ENCODE peak calls at places on chromosomes 5 and 9, in six cellular contexts. I is activated T-cell treated with anti-CD3 and anti-CD28 coated beads for 1 hour; R is kidney glomerular epithelial cell; Q is CD4-positive, CD25-positive, alpha-beta regulatory T cell; B is HEK293T; Y is glutamatergic neuron. J is an unnamed sample.

GRCh38 chr9:114216081-114216480 is 60.7 kb downstream of the COL27A1 start:
- DNase-seq in I (no peak), R (no peak), Q (no peak), B (peak; percentile 28), Y (no peak), J (no peak)

GRCh38 chr9:16062542-16063240 is 509.8 kb downstream of the CCDC171 start:
- DNase-seq in I (no peak), R (peak; percentile 98), Q (no peak), B (no peak), Y (no peak), J (no peak)

GRCh38 chr5:149133795-149134777 is 7.2 kb upstream of the ABLIM3 start:
- DNase-seq in I (no peak), R (peak; percentile 75), Q (no peak), B (no peak), Y (no peak), J (no peak)

GRCh38 chr5:173328896-173329369 is 719 bp upstream of the STC2 start:
- DNase-seq in I (no peak), R (peak; percentile 57), Q (no peak), B (peak; percentile 48), Y (no peak), J (no peak)

GRCh38 chr5:172170251-172170701 is 17.7 kb downstream of the STK10 start:
- DNase-seq in I (no peak), R (no peak), Q (no peak), B (no peak), Y (no peak), J (no peak)

GRCh38 chr5:139177809-139178581 is 20.2 kb downstream of the SIL1 start:
- DNase-seq in I (no peak), R (no peak), Q (no peak), B (no peak), Y (no peak), J (peak; percentile 46)

GRCh38 chr5:132072508-132072907 is 1.1 kb upstream of the CSF2 start:
- DNase-seq in I (no peak), R (no peak), Q (no peak), B (no peak), Y (no peak), J (no peak)

GRCh38 chr5:135973323-135974018 is 18.7 kb upstream of the LECT2 start:
- DNase-seq in I (no peak), R (no peak), Q (no peak), B (no peak), Y (no peak), J (no peak)

GRCh38 chr5:28344803-28345433 is 1306.5 kb upstream of the CDH9 start:
- DNase-seq in I (no peak), R (peak; percentile 26), Q (no peak), B (peak; percentile 15), Y (no peak), J (no peak)

GRCh38 chr5:177494356-177495195 is 2.8 kb downstream of the PDLIM7 start:
- DNase-seq in I (no peak), R (peak; percentile 94), Q (no peak), B (no peak), Y (no peak), J (no peak)

GRCh38 chr9:127030814-127031740 is 91.4 kb downstream of the ANGPTL2 start:
- DNase-seq in I (no peak), R (no peak), Q (no peak), B (no peak), Y (no peak), J (no peak)

GRCh38 chr9:18947772-18948391 is 85.1 kb downstream of the SAXO1 start:
- DNase-seq in I (no peak), R (no peak), Q (no peak), B (peak; percentile 52), Y (no peak), J (no peak)

GRCh38 chr5:61202213-61202612 is 39.9 kb upstream of the SMIM15 start:
- DNase-seq in I (no peak), R (no peak), Q (no peak), B (no peak), Y (no peak), J (no peak)

GRCh38 chr5:138466058-138466899 is 1.0 kb downstream of the EGR1 start:
- DNase-seq in I (peak; percentile 35), R (peak; percentile 33), Q (peak; percentile 20), B (no peak), Y (no peak), J (no peak)

GRCh38 chr5:140342287-140342686 is 4.1 kb downstream of the HBEGF start:
- DNase-seq in I (no peak), R (no peak), Q (no peak), B (no peak), Y (no peak), J (no peak)

GRCh38 chr5:143887901-143888648 is 76.1 kb downstream of the HMHB1 start:
- DNase-seq in I (no peak), R (peak; percentile 45), Q (no peak), B (peak; percentile 13), Y (no peak), J (no peak)

GRCh38 chr9:75027187-75028107 is 646 bp downstream of the CARNMT1 start:
- DNase-seq in I (peak; percentile 30), R (no peak), Q (peak; percentile 45), B (peak; percentile 40), Y (peak; percentile 71), J (peak; percentile 69)

GRCh38 chr9:14907360-14907685 is 2.9 kb downstream of the FREM1 start:
- DNase-seq in I (no peak), R (no peak), Q (no peak), B (no peak), Y (no peak), J (no peak)

GRCh38 chr5:140240987-140241706 is 61.8 kb downstream of the PFDN1 start:
- DNase-seq in I (no peak), R (peak; percentile 87), Q (no peak), B (peak; percentile 72), Y (peak; percentile 74), J (no peak)

GRCh38 chr9:3517377-3518048 is 8.3 kb downstream of the RFX3 start:
- DNase-seq in I (no peak), R (no peak), Q (no peak), B (no peak), Y (no peak), J (no peak)

GRCh38 chr9:104855837-104856236 is 72.1 kb downstream of the ABCA1 start:
- DNase-seq in I (no peak), R (no peak), Q (no peak), B (no peak), Y (no peak), J (no peak)

GRCh38 chr9:115373000-115373709 is 255.2 kb upstream of the TNC start:
- DNase-seq in I (no peak), R (peak; percentile 96), Q (no peak), B (no peak), Y (no peak), J (no peak)

GRCh38 chr9:122158202-122158601 is 1.4 kb downstream of the NDUFA8 start:
- DNase-seq in I (no peak), R (no peak), Q (no peak), B (peak; percentile 66), Y (peak; percentile 42), J (no peak)

GRCh38 chr5:103174147-103174546 is 54.0 kb downstream of the PPIP5K2 start:
- DNase-seq in I (no peak), R (no peak), Q (no peak), B (no peak), Y (no peak), J (no peak)

GRCh38 chr9:129398101-129398795 is 220.2 kb upstream of the IER5L start:
- DNase-seq in I (no peak), R (no peak), Q (no peak), B (no peak), Y (no peak), J (no peak)

GRCh38 chr9:34253460-34253837 is 74.6 kb downstream of the UBAP1 start:
- DNase-seq in I (no peak), R (no peak), Q (no peak), B (no peak), Y (no peak), J (no peak)

GRCh38 chr5:178242416-178242815 is 9.8 kb upstream of the PHYKPL start:
- DNase-seq in I (no peak), R (no peak), Q (no peak), B (no peak), Y (no peak), J (no peak)

GRCh38 chr5:154276932-154277331 is 86.4 kb downstream of the GALNT10 start:
- DNase-seq in I (no peak), R (no peak), Q (no peak), B (no peak), Y (no peak), J (no peak)

GRCh38 chr5:179237770-179238627 is 107.3 kb downstream of the ADAMTS2 start:
- DNase-seq in I (no peak), R (no peak), Q (no peak), B (no peak), Y (no peak), J (no peak)

GRCh38 chr9:94164756-94165549 is 80.7 kb downstream of the PTPDC1 start:
- DNase-seq in I (no peak), R (no peak), Q (no peak), B (no peak), Y (no peak), J (no peak)

GRCh38 chr5:116990010-116990409 is 415.4 kb upstream of the SEMA6A start:
- DNase-seq in I (no peak), R (no peak), Q (no peak), B (no peak), Y (peak; percentile 43), J (no peak)

GRCh38 chr5:84393969-84394368 is 9.3 kb upstream of the EDIL3 start:
- DNase-seq in I (no peak), R (peak; percentile 87), Q (no peak), B (no peak), Y (no peak), J (no peak)

GRCh38 chr9:126397056-126397455 is 70.4 kb downstream of the MVB12B start:
- DNase-seq in I (peak; percentile 39), R (no peak), Q (peak; percentile 39), B (peak; percentile 21), Y (no peak), J (peak; percentile 65)

GRCh38 chr5:79772651-79773050 is 83.0 kb downstream of the CMYA5 start:
- DNase-seq in I (no peak), R (peak; percentile 56), Q (no peak), B (no peak), Y (no peak), J (no peak)

GRCh38 chr5:114363837-114364236 is 2.0 kb downstream of the KCNN2 start:
- DNase-seq in I (no peak), R (no peak), Q (no peak), B (no peak), Y (no peak), J (no peak)

GRCh38 chr9:107612136-107612535 is 122.6 kb upstream of the KLF4 start:
- DNase-seq in I (no peak), R (no peak), Q (no peak), B (no peak), Y (no peak), J (no peak)

GRCh38 chr9:133524679-133525228 is at the start of gene MYMK:
- DNase-seq in I (no peak), R (no peak), Q (no peak), B (no peak), Y (no peak), J (no peak)

GRCh38 chr5:71938886-71939285 is 168.4 kb upstream of the MAP1B start:
- DNase-seq in I (no peak), R (no peak), Q (no peak), B (no peak), Y (peak; percentile 49), J (no peak)

J was measured in immature natural killer cell.